ENCODE peak calls at places on chromosomes 16 and 17, in nine cellular contexts. G is heart left ventricle, K is IMR-90, N is body of pancreas, P is lower lobe of right lung, I is ascending aorta, S is colonic mucosa, A is psoas muscle, D is fibroblast of lung. J is an unnamed sample.

GRCh38 chr17:17346428-17347233 is 43.5 kb downstream of the NT5M start:
- DNase-seq in A (no peak), S (no peak), K (no peak), G (no peak), I (no peak), P (no peak), N (no peak), D (no peak), J (no peak)

GRCh38 chr17:41335747-41336146 is 14.9 kb downstream of the KRT33A start:
- DNase-seq in D (no peak), G (no peak), I (no peak), K (no peak), S (no peak), A (no peak), P (no peak), N (no peak), J (no peak)

GRCh38 chr17:82736511-82737185 is 1.2 kb downstream of the FN3K start:
- DNase-seq in P (no peak), N (no peak), I (no peak), S (no peak), K (no peak), D (no peak), A (no peak), G (no peak), J (no peak)

GRCh38 chr17:30239089-30239462 is 3.6 kb upstream of the SLC6A4 start:
- DNase-seq in N (no peak), S (no peak), I (no peak), D (no peak), G (no peak), A (no peak), K (no peak), P (no peak), J (no peak)

GRCh38 chr17:57986841-57987581 is 1.0 kb downstream of the VEZF1 start:
- DNase-seq in K (peak; percentile 91), N (peak; percentile 50), D (peak; percentile 89), S (peak; percentile 57), G (peak; percentile 64), P (peak; percentile 52), A (peak; percentile 35), I (no peak), J (peak; percentile 19)

GRCh38 chr17:29867643-29868181 is 62.3 kb downstream of the SSH2 start:
- DNase-seq in P (no peak), A (no peak), D (no peak), I (no peak), S (no peak), K (no peak), G (no peak), N (no peak), J (no peak)

GRCh38 chr17:64213995-64214507 is 49.0 kb downstream of the TEX2 start:
- DNase-seq in P (no peak), G (peak; percentile 28), K (no peak), A (no peak), D (peak; percentile 72), I (no peak), S (no peak), N (no peak), J (no peak)

GRCh38 chr17:17533901-17534441 is 37.8 kb upstream of the RASD1 start:
- DNase-seq in N (peak; percentile 41), A (no peak), D (no peak), I (no peak), G (no peak), K (no peak), P (no peak), S (peak; percentile 66), J (no peak)

GRCh38 chr16:65975049-65975708 is 391.3 kb upstream of the CDH5 start:
- DNase-seq in D (peak; percentile 71), G (no peak), A (no peak), N (no peak), P (no peak), K (peak; percentile 86), I (no peak), S (no peak), J (no peak)

GRCh38 chr16:14345512-14346115 is 274.5 kb downstream of the MRTFB start:
- DNase-seq in N (no peak), G (no peak), K (no peak), I (no peak), S (no peak), P (peak; percentile 67), A (no peak), D (no peak), J (no peak)

GRCh38 chr16:72362972-72363371 is 191.0 kb upstream of the PMFBP1 start:
- DNase-seq in S (no peak), G (no peak), I (no peak), K (no peak), A (no peak), N (no peak), D (peak; percentile 32), P (no peak), J (no peak)

GRCh38 chr16:53922805-53923645 is 219.1 kb downstream of the FTO start:
- DNase-seq in P (no peak), I (no peak), K (peak; percentile 47), D (peak; percentile 50), S (no peak), N (no peak), G (no peak), A (no peak), J (no peak)

GRCh38 chr16:12330977-12331376 is 354.4 kb downstream of the SNX29 start:
- DNase-seq in K (no peak), A (no peak), P (no peak), N (no peak), I (no peak), D (no peak), S (no peak), G (peak; percentile 71), J (no peak)

GRCh38 chr17:70144260-70144846 is 25.0 kb upstream of the KCNJ2 start:
- DNase-seq in S (no peak), K (peak; percentile 54), D (peak; percentile 43), G (no peak), N (no peak), A (no peak), I (no peak), P (no peak), J (no peak)

GRCh38 chr17:81923302-81924260 is 4.0 kb downstream of the MAFG start:
- DNase-seq in G (peak; percentile 85), K (peak; percentile 72), P (peak; percentile 87), I (no peak), N (peak; percentile 65), D (peak; percentile 75), S (peak; percentile 82), A (peak; percentile 80), J (no peak)

GRCh38 chr17:33056392-33057146 is 64.9 kb downstream of the SPACA3 start:
- DNase-seq in D (no peak), P (no peak), I (no peak), N (no peak), S (no peak), K (no peak), A (no peak), G (no peak), J (no peak)

GRCh38 chr17:41326173-41327145 is 10.9 kb upstream of the KRTAP17-1 start:
- DNase-seq in N (no peak), I (no peak), P (no peak), A (no peak), K (no peak), G (no peak), D (no peak), S (no peak), J (no peak)

GRCh38 chr17:76191891-76192290 is 48.4 kb downstream of the RNF157 start:
- DNase-seq in S (no peak), K (no peak), A (no peak), I (no peak), N (no peak), G (no peak), P (no peak), D (no peak), J (no peak)

GRCh38 chr17:4026255-4026654 is 62.0 kb upstream of the ATP2A3 start:
- DNase-seq in A (no peak), K (no peak), D (no peak), S (no peak), I (no peak), N (no peak), P (no peak), G (no peak), J (no peak)
- H3K9me3 ChIP-seq in A (peaks cover 13% of the 10 kb centered on the region), K (peaks cover 37% of the 10 kb centered on the region), D (no peaks in the 10 kb centered on the region), S (no peaks in the 10 kb centered on the region), I (peaks cover 9% of the 10 kb centered on the region), N (peaks cover 3% of the 10 kb centered on the region), P (peaks cover 22% of the 10 kb centered on the region), G (peaks cover 6% of the 10 kb centered on the region), J (peaks cover 4% of the 10 kb centered on the region)

GRCh38 chr17:75030161-75030560 is 16.6 kb downstream of the ATP5PD start:
- DNase-seq in G (no peak), D (no peak), N (no peak), A (no peak), I (no peak), K (no peak), P (no peak), S (no peak), J (no peak)
- H3K9me3 ChIP-seq in G (no peaks in the 10 kb centered on the region), D (no peaks in the 10 kb centered on the region), N (no peaks in the 10 kb centered on the region), A (no peaks in the 10 kb centered on the region), I (no peaks in the 10 kb centered on the region), K (peaks cover 2% of the 10 kb centered on the region), P (no peaks in the 10 kb centered on the region), S (no peaks in the 10 kb centered on the region), J (no peaks in the 10 kb centered on the region)

GRCh38 chr16:3317315-3317999 is 12.2 kb downstream of the ZNF75A start:
- DNase-seq in S (no peak), P (no peak), N (no peak), I (no peak), D (peak; percentile 18), A (no peak), K (peak; percentile 6), G (no peak), J (no peak)

GRCh38 chr16:3306078-3306477 is 781 bp downstream of the ZNF75A start:
- DNase-seq in I (no peak), P (no peak), D (no peak), S (no peak), N (no peak), A (no peak), K (no peak), G (no peak), J (no peak)

GRCh38 chr16:3311496-3311895 is 6.2 kb downstream of the ZNF75A start:
- DNase-seq in I (no peak), P (no peak), G (no peak), N (no peak), D (no peak), A (no peak), S (no peak), K (no peak), J (no peak)
- H3K9me3 ChIP-seq in I (peaks cover 49% of the 10 kb centered on the region), P (peaks cover 96% of the 10 kb centered on the region), G (peaks cover 12% of the 10 kb centered on the region), N (no peaks in the 10 kb centered on the region), D (peaks cover 4% of the 10 kb centered on the region), A (peaks cover 85% of the 10 kb centered on the region), S (peaks cover 6% of the 10 kb centered on the region), K (peaks cover 80% of the 10 kb centered on the region), J (peaks cover 41% of the 10 kb centered on the region)

DNA sequence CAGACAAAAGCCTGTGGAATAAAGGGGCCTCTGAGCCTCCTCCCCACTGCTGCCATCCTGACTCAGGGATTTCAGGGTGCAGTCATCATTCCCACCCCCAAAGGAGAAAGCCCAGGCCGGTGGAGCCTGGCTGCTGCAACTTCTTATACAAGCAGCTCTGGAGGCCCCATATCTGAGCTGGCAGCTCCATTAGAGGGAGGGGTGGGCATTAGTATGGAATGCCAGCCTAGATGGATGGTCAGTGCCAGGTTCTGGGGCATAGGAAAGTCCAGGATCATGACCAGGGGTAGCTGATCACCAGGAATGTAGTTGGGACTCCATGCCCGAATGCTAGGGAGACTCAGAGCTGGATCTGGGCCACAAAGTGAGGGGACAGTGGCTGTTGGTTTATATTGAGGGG is 581.0 kb downstream of the KCNJ18 start:
- DNase-seq in S (no peak), P (no peak), D (no peak), A (no peak), K (no peak), N (no peak), G (no peak), I (no peak), J (no peak)
- H3K9me3 ChIP-seq in S (no peaks in the 10 kb centered on the region), P (no peaks in the 10 kb centered on the region), D (no peaks in the 10 kb centered on the region), A (no peaks in the 10 kb centered on the region), K (peaks cover 32% of the 10 kb centered on the region), N (no peaks in the 10 kb centered on the region), G (no peaks in the 10 kb centered on the region), I (no peaks in the 10 kb centered on the region), J (no peaks in the 10 kb centered on the region)

J was measured in T-helper 17 cell.